ENCODE peak calls at places on chromosome 14, in five cellular contexts. One of them, this sample, is unnamed.

GRCh38 chr14:65302571-65303184 is 109.9 kb upstream of the FUT8 start:
- DNase-seq in stimulated activated CD8-positive, alpha-beta memory T cell treated with anti-CD3 and anti-CD28 coated beads, Interleukin-4, amount 100 ng/mL, for 1 hour: no peak
- DNase-seq in astrocyte of the spinal cord: no peak
- DNase-seq in NCI-H1694: no peak
- DNase-seq in stimulated activated naive CD8-positive, alpha-beta T cell treated with anti-CD3 and anti-CD28 coated beads, Interleukin-15, amount 100 ng/mL, for 72 hours: peak; percentile 69
- DNase-seq in this sample: peak; percentile 76

GRCh38 chr14:69327507-69327906 is 67.5 kb downstream of the GALNT16 start:
- DNase-seq in stimulated activated CD8-positive, alpha-beta memory T cell treated with anti-CD3 and anti-CD28 coated beads, Interleukin-4, amount 100 ng/mL, for 1 hour: no peak
- DNase-seq in astrocyte of the spinal cord: no peak
- DNase-seq in NCI-H1694: no peak
- DNase-seq in stimulated activated naive CD8-positive, alpha-beta T cell treated with anti-CD3 and anti-CD28 coated beads, Interleukin-15, amount 100 ng/mL, for 72 hours: no peak
- DNase-seq in this sample: no peak

GRCh38 chr14:99718031-99718810 is 34.1 kb downstream of the CYP46A1 start:
- DNase-seq in stimulated activated CD8-positive, alpha-beta memory T cell treated with anti-CD3 and anti-CD28 coated beads, Interleukin-4, amount 100 ng/mL, for 1 hour: no peak
- DNase-seq in astrocyte of the spinal cord: no peak
- DNase-seq in NCI-H1694: no peak
- DNase-seq in stimulated activated naive CD8-positive, alpha-beta T cell treated with anti-CD3 and anti-CD28 coated beads, Interleukin-15, amount 100 ng/mL, for 72 hours: no peak
- DNase-seq in this sample: no peak

GRCh38 chr14:49861581-49861922 is 9.0 kb upstream of the NEMF start:
- DNase-seq in stimulated activated CD8-positive, alpha-beta memory T cell treated with anti-CD3 and anti-CD28 coated beads, Interleukin-4, amount 100 ng/mL, for 1 hour: no peak
- DNase-seq in astrocyte of the spinal cord: peak; percentile 90
- DNase-seq in NCI-H1694: peak; percentile 44
- DNase-seq in stimulated activated naive CD8-positive, alpha-beta T cell treated with anti-CD3 and anti-CD28 coated beads, Interleukin-15, amount 100 ng/mL, for 72 hours: peak; percentile 64
- DNase-seq in this sample: peak; percentile 86

GRCh38 chr14:23403139-23403438 is 5.0 kb downstream of the MYH6 start:
- DNase-seq in stimulated activated CD8-positive, alpha-beta memory T cell treated with anti-CD3 and anti-CD28 coated beads, Interleukin-4, amount 100 ng/mL, for 1 hour: no peak
- DNase-seq in astrocyte of the spinal cord: no peak
- DNase-seq in NCI-H1694: no peak
- DNase-seq in stimulated activated naive CD8-positive, alpha-beta T cell treated with anti-CD3 and anti-CD28 coated beads, Interleukin-15, amount 100 ng/mL, for 72 hours: no peak
- DNase-seq in this sample: no peak

GRCh38 chr14:53355581-53356112 is 202.5 kb upstream of the DDHD1 start:
- DNase-seq in stimulated activated CD8-positive, alpha-beta memory T cell treated with anti-CD3 and anti-CD28 coated beads, Interleukin-4, amount 100 ng/mL, for 1 hour: no peak
- DNase-seq in astrocyte of the spinal cord: peak; percentile 96
- DNase-seq in NCI-H1694: no peak
- DNase-seq in stimulated activated naive CD8-positive, alpha-beta T cell treated with anti-CD3 and anti-CD28 coated beads, Interleukin-15, amount 100 ng/mL, for 72 hours: no peak
- DNase-seq in this sample: peak; percentile 80

GRCh38 chr14:74302160-74302628 is 540 bp downstream of the ABCD4 start:
- DNase-seq in stimulated activated CD8-positive, alpha-beta memory T cell treated with anti-CD3 and anti-CD28 coated beads, Interleukin-4, amount 100 ng/mL, for 1 hour: no peak
- DNase-seq in astrocyte of the spinal cord: peak; percentile 55
- DNase-seq in NCI-H1694: peak; percentile 39
- DNase-seq in stimulated activated naive CD8-positive, alpha-beta T cell treated with anti-CD3 and anti-CD28 coated beads, Interleukin-15, amount 100 ng/mL, for 72 hours: peak; percentile 18
- DNase-seq in this sample: peak; percentile 58

GRCh38 chr14:49687942-49688700 is at the start of gene POLE2:
- DNase-seq in stimulated activated CD8-positive, alpha-beta memory T cell treated with anti-CD3 and anti-CD28 coated beads, Interleukin-4, amount 100 ng/mL, for 1 hour: peak; percentile 51
- DNase-seq in astrocyte of the spinal cord: peak; percentile 74
- DNase-seq in NCI-H1694: peak; percentile 20
- DNase-seq in stimulated activated naive CD8-positive, alpha-beta T cell treated with anti-CD3 and anti-CD28 coated beads, Interleukin-15, amount 100 ng/mL, for 72 hours: peak; percentile 82
- DNase-seq in this sample: peak; percentile 86

GRCh38 chr14:38910092-38910491 is 192.9 kb downstream of the SEC23A start:
- DNase-seq in stimulated activated CD8-positive, alpha-beta memory T cell treated with anti-CD3 and anti-CD28 coated beads, Interleukin-4, amount 100 ng/mL, for 1 hour: no peak
- DNase-seq in astrocyte of the spinal cord: no peak
- DNase-seq in NCI-H1694: no peak
- DNase-seq in stimulated activated naive CD8-positive, alpha-beta T cell treated with anti-CD3 and anti-CD28 coated beads, Interleukin-15, amount 100 ng/mL, for 72 hours: no peak
- DNase-seq in this sample: no peak

GRCh38 chr14:92553456-92553855 is 39.9 kb downstream of the RIN3 start:
- DNase-seq in stimulated activated CD8-positive, alpha-beta memory T cell treated with anti-CD3 and anti-CD28 coated beads, Interleukin-4, amount 100 ng/mL, for 1 hour: no peak
- DNase-seq in astrocyte of the spinal cord: peak; percentile 54
- DNase-seq in NCI-H1694: no peak
- DNase-seq in stimulated activated naive CD8-positive, alpha-beta T cell treated with anti-CD3 and anti-CD28 coated beads, Interleukin-15, amount 100 ng/mL, for 72 hours: no peak
- DNase-seq in this sample: peak; percentile 75

GRCh38 chr14:99716850-99717681 is 33.0 kb downstream of the CYP46A1 start:
- DNase-seq in stimulated activated CD8-positive, alpha-beta memory T cell treated with anti-CD3 and anti-CD28 coated beads, Interleukin-4, amount 100 ng/mL, for 1 hour: no peak
- DNase-seq in astrocyte of the spinal cord: no peak
- DNase-seq in NCI-H1694: no peak
- DNase-seq in stimulated activated naive CD8-positive, alpha-beta T cell treated with anti-CD3 and anti-CD28 coated beads, Interleukin-15, amount 100 ng/mL, for 72 hours: no peak
- DNase-seq in this sample: no peak

GRCh38 chr14:53043107-53043704 is 92.4 kb upstream of the FERMT2 start:
- DNase-seq in stimulated activated CD8-positive, alpha-beta memory T cell treated with anti-CD3 and anti-CD28 coated beads, Interleukin-4, amount 100 ng/mL, for 1 hour: no peak
- DNase-seq in astrocyte of the spinal cord: no peak
- DNase-seq in NCI-H1694: no peak
- DNase-seq in stimulated activated naive CD8-positive, alpha-beta T cell treated with anti-CD3 and anti-CD28 coated beads, Interleukin-15, amount 100 ng/mL, for 72 hours: no peak
- DNase-seq in this sample: no peak

GRCh38 chr14:64549805-64550538 is at the start of gene PPP1R36:
- DNase-seq in stimulated activated CD8-positive, alpha-beta memory T cell treated with anti-CD3 and anti-CD28 coated beads, Interleukin-4, amount 100 ng/mL, for 1 hour: no peak
- DNase-seq in astrocyte of the spinal cord: no peak
- DNase-seq in NCI-H1694: peak; percentile 82
- DNase-seq in stimulated activated naive CD8-positive, alpha-beta T cell treated with anti-CD3 and anti-CD28 coated beads, Interleukin-15, amount 100 ng/mL, for 72 hours: peak; percentile 51
- DNase-seq in this sample: peak; percentile 60

GRCh38 chr14:71698027-71698426 is 234.2 kb upstream of the RGS6 start:
- DNase-seq in stimulated activated CD8-positive, alpha-beta memory T cell treated with anti-CD3 and anti-CD28 coated beads, Interleukin-4, amount 100 ng/mL, for 1 hour: no peak
- DNase-seq in astrocyte of the spinal cord: no peak
- DNase-seq in NCI-H1694: no peak
- DNase-seq in stimulated activated naive CD8-positive, alpha-beta T cell treated with anti-CD3 and anti-CD28 coated beads, Interleukin-15, amount 100 ng/mL, for 72 hours: no peak
- DNase-seq in this sample: peak; percentile 46

GRCh38 chr14:70780396-70781075 is 28.8 kb downstream of the MAP3K9 start:
- DNase-seq in stimulated activated CD8-positive, alpha-beta memory T cell treated with anti-CD3 and anti-CD28 coated beads, Interleukin-4, amount 100 ng/mL, for 1 hour: no peak
- DNase-seq in astrocyte of the spinal cord: no peak
- DNase-seq in NCI-H1694: no peak
- DNase-seq in stimulated activated naive CD8-positive, alpha-beta T cell treated with anti-CD3 and anti-CD28 coated beads, Interleukin-15, amount 100 ng/mL, for 72 hours: no peak
- DNase-seq in this sample: no peak

GRCh38 chr14:53890611-53891091 is 66.0 kb downstream of the BMP4 start:
- DNase-seq in stimulated activated CD8-positive, alpha-beta memory T cell treated with anti-CD3 and anti-CD28 coated beads, Interleukin-4, amount 100 ng/mL, for 1 hour: no peak
- DNase-seq in astrocyte of the spinal cord: peak; percentile 25
- DNase-seq in NCI-H1694: no peak
- DNase-seq in stimulated activated naive CD8-positive, alpha-beta T cell treated with anti-CD3 and anti-CD28 coated beads, Interleukin-15, amount 100 ng/mL, for 72 hours: no peak
- DNase-seq in this sample: peak; percentile 85

GRCh38 chr14:58977366-58977765 is 211.1 kb upstream of the DAAM1 start:
- DNase-seq in stimulated activated CD8-positive, alpha-beta memory T cell treated with anti-CD3 and anti-CD28 coated beads, Interleukin-4, amount 100 ng/mL, for 1 hour: no peak
- DNase-seq in astrocyte of the spinal cord: no peak
- DNase-seq in NCI-H1694: no peak
- DNase-seq in stimulated activated naive CD8-positive, alpha-beta T cell treated with anti-CD3 and anti-CD28 coated beads, Interleukin-15, amount 100 ng/mL, for 72 hours: no peak
- DNase-seq in this sample: no peak

GRCh38 chr14:35222324-35222723 is 69.9 kb upstream of the PSMA6 start:
- DNase-seq in stimulated activated CD8-positive, alpha-beta memory T cell treated with anti-CD3 and anti-CD28 coated beads, Interleukin-4, amount 100 ng/mL, for 1 hour: no peak
- DNase-seq in astrocyte of the spinal cord: no peak
- DNase-seq in NCI-H1694: no peak
- DNase-seq in stimulated activated naive CD8-positive, alpha-beta T cell treated with anti-CD3 and anti-CD28 coated beads, Interleukin-15, amount 100 ng/mL, for 72 hours: no peak
- DNase-seq in this sample: no peak

GRCh38 chr14:55412686-55413085 is 1.1 kb upstream of the ATG14 start:
- DNase-seq in stimulated activated CD8-positive, alpha-beta memory T cell treated with anti-CD3 and anti-CD28 coated beads, Interleukin-4, amount 100 ng/mL, for 1 hour: no peak
- DNase-seq in astrocyte of the spinal cord: no peak
- DNase-seq in NCI-H1694: no peak
- DNase-seq in stimulated activated naive CD8-positive, alpha-beta T cell treated with anti-CD3 and anti-CD28 coated beads, Interleukin-15, amount 100 ng/mL, for 72 hours: no peak
- DNase-seq in this sample: peak; percentile 22